ENCODE peak calls at places on chromosomes 16 and 17, in five cellular contexts. F is RWPE1; I is prostate gland; D is CD8-positive, alpha-beta T cell; W is foreskin keratinocyte. S is an unnamed sample.

GRCh38 chr17:69898606-69899005 is 176.4 kb upstream of the KCNJ16 start:
- DNase-seq in F (no peak), I (no peak), D (no peak), W (no peak), S (no peak)

GRCh38 chr17:73335591-73336503 is 24.0 kb upstream of the CDC42EP4 start:
- DNase-seq in F (no peak), I (no peak), D (no peak), W (peak), S (no peak)

GRCh38 chr17:13885953-13886889 is 183.1 kb upstream of the COX10 start:
- DNase-seq in F (no peak), I (no peak), D (no peak), W (no peak), S (no peak)

GRCh38 chr17:49076575-49077384 is 55.8 kb upstream of the B4GALNT2 start:
- DNase-seq in F (no peak), I (no peak), D (no peak), W (no peak), S (no peak)

GRCh38 chr16:49969356-49970030 is 55.5 kb upstream of the CNEP1R1 start:
- DNase-seq in F (no peak), I (no peak), D (no peak), W (no peak), S (no peak)

GRCh38 chr16:57993452-57993851 is 7.0 kb downstream of the ZNF319 start:
- DNase-seq in F (peak), I (no peak), D (no peak), W (peak), S (no peak)

GRCh38 chr16:19236561-19236960 is 49.0 kb upstream of the CLEC19A start:
- DNase-seq in F (no peak), I (no peak), D (no peak), W (no peak), S (no peak)

GRCh38 chr17:39663688-39664580 is 1.2 kb upstream of the TCAP start:
- DNase-seq in F (no peak), I (no peak), D (no peak), W (peak), S (no peak)

DNA sequence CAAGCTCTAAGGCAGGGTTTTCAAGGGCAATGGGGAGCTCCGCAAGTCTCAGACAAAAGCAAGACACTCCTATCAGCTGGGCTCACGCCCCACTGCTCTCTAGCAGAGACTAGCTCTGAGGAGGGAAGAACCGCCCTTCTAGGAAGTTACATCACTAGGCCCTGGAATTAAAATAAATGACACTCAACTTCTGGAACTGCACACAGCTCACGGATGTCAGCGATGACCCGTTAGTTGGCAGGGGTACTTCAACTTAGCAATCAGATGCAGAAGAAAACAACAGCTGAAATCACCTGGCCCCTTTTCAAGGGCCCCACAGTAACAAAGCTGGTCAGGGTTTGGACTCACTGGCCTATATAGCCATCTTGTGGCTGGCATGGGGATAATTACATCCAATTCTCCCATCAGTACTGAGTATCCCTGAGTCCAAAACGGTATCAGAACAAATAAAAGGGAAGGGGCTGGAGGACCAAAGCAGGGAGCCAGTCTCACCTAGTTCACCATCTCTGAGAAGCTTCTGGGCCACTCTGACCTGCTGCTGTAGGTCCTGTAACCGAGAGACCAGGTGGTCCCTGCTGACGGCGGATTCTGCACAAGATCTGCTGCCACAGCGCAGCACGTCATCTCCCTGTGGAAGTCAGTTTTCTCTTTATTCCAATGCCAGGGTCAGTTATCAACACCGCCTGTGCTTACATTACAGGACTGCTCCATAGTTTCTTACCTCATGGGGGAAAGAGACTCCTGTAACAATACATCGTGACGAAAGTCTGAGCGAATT is 22.2 kb downstream of the SERPINF1 start:
- DNase-seq in F (peak), I (peak), D (no peak), W (peak), S (peak)
- TF ChIP-seq CTCF in F (peak), I (peak), D (no peak), W (peak), S (peak)

GRCh38 chr17:61947367-61948078 is 19.7 kb upstream of the INTS2 start:
- DNase-seq in F (no peak), I (no peak), D (no peak), W (no peak), S (no peak)

GRCh38 chr17:61942085-61942484 is 14.3 kb upstream of the INTS2 start:
- DNase-seq in F (no peak), I (no peak), D (no peak), W (no peak), S (no peak)

GRCh38 chr17:61943117-61943516 is 15.3 kb upstream of the INTS2 start:
- DNase-seq in F (no peak), I (no peak), D (no peak), W (no peak), S (no peak)

DNA sequence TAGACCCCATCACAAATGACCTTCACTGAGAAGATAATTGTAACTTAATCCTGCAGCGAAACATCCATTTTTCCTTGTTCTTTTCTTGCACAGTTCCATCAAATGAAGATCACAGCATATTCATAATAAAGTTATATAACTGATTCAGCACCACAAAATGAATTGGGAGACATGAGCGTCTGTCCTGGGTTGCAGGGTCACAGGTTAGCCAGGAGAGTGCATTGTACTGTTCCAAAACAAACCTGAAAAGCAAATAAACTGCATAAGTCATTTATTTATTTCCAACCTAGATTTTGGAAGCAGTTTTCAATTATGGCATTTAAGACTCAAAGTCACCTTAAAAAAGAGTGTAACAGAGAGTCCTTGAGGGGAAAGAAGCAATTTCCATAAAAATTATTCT is 18.6 kb upstream of the INTS2 start:
- DNase-seq in F (no peak), I (no peak), D (no peak), W (no peak), S (no peak)
- TF ChIP-seq CTCF in F (no peak), I (no peak), D (no peak), W (no peak), S (no peak)

GRCh38 chr17:57401556-57402488 is 145.5 kb downstream of the MSI2 start:
- DNase-seq in F (no peak), I (no peak), D (no peak), W (no peak), S (peak)
- TF ChIP-seq CTCF in F (no peak), I (no peak), D (no peak), W (peak), S (no peak)

GRCh38 chr16:67279296-67280089 is at the start of gene PLEKHG4:
- DNase-seq in F (peak), I (peak), D (peak), W (no peak), S (peak)

GRCh38 chr16:67277294-67277998 is 1.9 kb upstream of the PLEKHG4 start:
- DNase-seq in F (peak), I (no peak), D (no peak), W (peak), S (no peak)

GRCh38 chr16:67280090-67281015 is 1.0 kb downstream of the PLEKHG4 start:
- DNase-seq in F (no peak), I (no peak), D (no peak), W (no peak), S (no peak)

GRCh38 chr16:67277999-67278772 is 1.1 kb upstream of the PLEKHG4 start:
- DNase-seq in F (peak), I (no peak), D (no peak), W (peak), S (no peak)

GRCh38 chr16:67278773-67279295 is 498 bp upstream of the PLEKHG4 start:
- DNase-seq in F (peak), I (no peak), D (peak), W (no peak), S (peak)
- TF ChIP-seq CTCF in F (no peak), I (no peak), D (no peak), W (peak), S (peak)

GRCh38 chr17:80008848-80009247 is 26.8 kb downstream of the TBC1D16 start:
- DNase-seq in F (no peak), I (no peak), D (no peak), W (no peak), S (no peak)

GRCh38 chr17:80007939-80008338 is 27.7 kb downstream of the TBC1D16 start:
- DNase-seq in F (no peak), I (no peak), D (no peak), W (no peak), S (no peak)

GRCh38 chr17:80009391-80010282 is 26.0 kb downstream of the TBC1D16 start:
- DNase-seq in F (no peak), I (no peak), D (no peak), W (no peak), S (no peak)

GRCh38 chr17:80007009-80007752 is 28.5 kb downstream of the TBC1D16 start:
- DNase-seq in F (no peak), I (no peak), D (no peak), W (no peak), S (no peak)

GRCh38 chr17:80008383-80008840 is 27.3 kb downstream of the TBC1D16 start:
- DNase-seq in F (peak), I (peak), D (peak), W (no peak), S (peak)
- TF ChIP-seq CTCF in F (peak), I (peak), D (peak), W (peak), S (peak)

GRCh38 chr16:86156155-86156554 is 257.2 kb downstream of the IRF8 start:
- DNase-seq in F (no peak), I (no peak), D (no peak), W (no peak), S (no peak)

GRCh38 chr16:86157616-86158247 is 258.8 kb downstream of the IRF8 start:
- DNase-seq in F (no peak), I (no peak), D (no peak), W (no peak), S (no peak)

DNA sequence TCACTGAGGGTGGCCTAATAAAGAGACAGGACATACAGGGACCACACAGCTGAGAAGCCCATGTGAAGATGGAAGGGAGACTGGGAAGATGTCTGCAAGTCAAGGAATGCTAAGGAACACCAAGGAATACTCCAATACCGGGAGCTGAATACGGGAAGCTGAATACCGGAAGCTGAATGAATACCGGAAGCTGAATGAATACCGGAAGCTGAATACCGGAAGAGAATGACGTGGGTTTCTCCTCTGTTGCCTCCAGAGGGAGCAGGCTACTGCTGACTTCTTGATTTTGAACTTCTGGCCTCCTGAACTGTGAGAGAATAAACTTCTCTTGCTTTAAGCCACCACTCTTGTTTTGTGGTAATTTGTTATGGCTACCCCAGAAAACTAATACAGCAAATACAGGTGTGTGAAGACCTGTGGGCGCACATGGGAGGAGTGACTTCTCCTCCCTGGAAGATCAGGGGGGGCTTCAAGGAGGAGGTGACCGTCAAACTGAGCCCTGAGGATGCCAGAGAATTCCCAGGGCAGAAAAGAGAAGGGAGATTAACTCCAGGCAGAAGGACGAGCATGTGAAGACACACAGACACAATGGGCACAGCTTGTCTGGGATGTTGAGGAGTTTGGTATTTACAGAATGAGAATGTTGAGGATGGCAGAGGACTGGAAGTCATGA is 259.9 kb downstream of the IRF8 start:
- DNase-seq in F (no peak), I (no peak), D (no peak), W (no peak), S (no peak)
- TF ChIP-seq CTCF in F (no peak), I (no peak), D (no peak), W (no peak), S (no peak)

DNA sequence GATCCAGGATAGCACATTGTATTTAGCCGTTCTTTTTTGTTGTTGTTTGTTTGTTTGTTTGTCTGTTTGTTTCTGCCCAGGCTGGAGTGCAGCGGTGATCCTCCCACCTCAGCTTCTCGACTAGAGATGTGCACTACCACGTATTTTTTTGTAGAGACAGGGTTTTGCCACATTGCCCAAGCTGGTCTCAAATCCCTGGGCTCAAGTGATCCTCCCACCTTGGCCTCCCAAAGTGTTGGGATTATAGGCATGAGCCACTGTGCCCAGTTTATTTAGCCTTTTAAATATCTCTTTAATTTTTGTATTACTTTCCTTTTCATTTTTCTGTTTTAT is 9.2 kb upstream of the NLRC5 start:
- DNase-seq in F (no peak), I (no peak), D (no peak), W (no peak), S (no peak)
- TF ChIP-seq CTCF in F (no peak), I (no peak), D (no peak), W (no peak), S (no peak)

DNA sequence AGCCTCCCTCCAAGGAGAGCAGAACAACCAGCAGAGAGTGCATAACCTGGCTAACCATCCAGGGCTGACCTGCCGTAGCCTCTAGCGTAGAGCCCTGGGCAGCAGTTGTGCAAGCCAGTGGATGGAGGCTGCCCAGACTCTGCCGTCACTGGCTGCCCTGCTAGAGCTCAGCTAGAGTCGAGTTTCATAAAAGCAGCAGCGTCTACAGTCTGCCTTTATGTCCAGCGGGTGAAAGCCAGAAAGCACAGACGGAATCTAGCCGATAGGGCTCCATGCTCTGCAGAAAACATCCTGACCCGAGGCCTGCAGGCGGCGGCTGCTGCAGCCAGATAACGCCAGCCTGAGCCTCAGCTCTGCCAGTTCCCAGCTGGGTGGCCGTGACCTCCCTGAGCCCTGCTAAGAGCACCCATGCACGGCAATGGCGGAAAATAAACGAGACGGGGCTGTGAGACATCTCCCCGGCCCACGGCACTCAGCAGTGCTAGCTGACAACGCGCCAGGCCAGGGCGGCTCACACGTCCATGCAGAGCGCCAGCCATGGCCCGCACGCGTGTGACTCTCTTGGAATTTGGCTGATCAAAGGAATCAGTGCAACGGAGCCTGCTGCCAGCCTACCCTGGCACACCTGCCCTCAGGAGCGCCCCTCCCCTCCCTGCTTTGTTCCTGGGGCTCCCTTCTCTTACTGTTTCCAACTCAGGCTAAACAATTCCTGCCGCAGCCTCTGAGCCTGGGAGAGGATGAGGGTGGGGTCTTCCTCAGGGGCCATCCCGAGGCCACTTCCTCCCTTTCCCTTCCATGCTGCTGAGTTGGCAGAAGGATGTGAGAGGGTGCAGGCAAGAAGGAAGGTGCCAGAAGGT is 231.4 kb downstream of the ENGASE start:
- DNase-seq in F (no peak), I (peak), D (no peak), W (no peak), S (no peak)
- TF ChIP-seq CTCF in F (no peak), I (no peak), D (no peak), W (no peak), S (no peak)

GRCh38 chr17:45992904-45993303 is 6.1 kb upstream of the STH start:
- DNase-seq in F (no peak), I (no peak), D (no peak), W (no peak), S (no peak)
- TF ChIP-seq CTCF in F (no peak), I (no peak), D (no peak), W (no peak), S (no peak)

S was measured in GM10248.